ENCODE peak calls at places on chromosome X, in nine cellular contexts. One of them, this sample, is unnamed.

GRCh38 chrX:153921070-153921469 is 5.0 kb downstream of the ARHGAP4 start:
- DNase-seq in DND-41: no peak
- DNase-seq in hepatocyte: no peak
- DNase-seq in fibroblast of lung: no peak
- DNase-seq in CD8-positive, alpha-beta T cell: no peak
- DNase-seq in AG09309: no peak
- DNase-seq in esophagus squamous epithelium: no peak
- DNase-seq in WERI-Rb-1: peak; percentile 37
- DNase-seq in AG04449: no peak
- DNase-seq in this sample: no peak

GRCh38 chrX:46912673-46913491 is 661 bp downstream of the JADE3 start:
- DNase-seq in hepatocyte: peak; percentile 66
- DNase-seq in esophagus squamous epithelium: no peak
- DNase-seq in WERI-Rb-1: peak; percentile 45
- DNase-seq in DND-41: peak; percentile 63
- DNase-seq in CD8-positive, alpha-beta T cell: no peak
- DNase-seq in AG04449: no peak
- DNase-seq in AG09309: no peak
- DNase-seq in fibroblast of lung: peak; percentile 19
- DNase-seq in this sample: no peak

GRCh38 chrX:140229187-140229586 is 263.9 kb upstream of the CXorf66 start:
- DNase-seq in fibroblast of lung: no peak
- DNase-seq in DND-41: no peak
- DNase-seq in AG04449: no peak
- DNase-seq in AG09309: no peak
- DNase-seq in esophagus squamous epithelium: no peak
- DNase-seq in WERI-Rb-1: no peak
- DNase-seq in CD8-positive, alpha-beta T cell: no peak
- DNase-seq in hepatocyte: no peak
- DNase-seq in this sample: no peak

GRCh38 chrX:130984782-130985181 is 73.4 kb upstream of the ARHGAP36 start:
- DNase-seq in AG04449: no peak
- DNase-seq in WERI-Rb-1: no peak
- DNase-seq in DND-41: no peak
- DNase-seq in esophagus squamous epithelium: no peak
- DNase-seq in CD8-positive, alpha-beta T cell: no peak
- DNase-seq in fibroblast of lung: peak; percentile 26
- DNase-seq in AG09309: no peak
- DNase-seq in hepatocyte: no peak
- DNase-seq in this sample: no peak

GRCh38 chrX:130173190-130173895 is 1.6 kb downstream of the RAB33A start:
- DNase-seq in AG09309: peak; percentile 73
- DNase-seq in fibroblast of lung: peak; percentile 93
- DNase-seq in esophagus squamous epithelium: no peak
- DNase-seq in CD8-positive, alpha-beta T cell: no peak
- DNase-seq in WERI-Rb-1: no peak
- DNase-seq in AG04449: no peak
- DNase-seq in hepatocyte: no peak
- DNase-seq in DND-41: peak; percentile 15
- DNase-seq in this sample: no peak

GRCh38 chrX:53184836-53185235 is 40.2 kb downstream of the KDM5C start:
- DNase-seq in CD8-positive, alpha-beta T cell: no peak
- DNase-seq in DND-41: no peak
- DNase-seq in WERI-Rb-1: no peak
- DNase-seq in hepatocyte: no peak
- DNase-seq in fibroblast of lung: peak; percentile 2
- DNase-seq in AG04449: peak; percentile 49
- DNase-seq in AG09309: peak; percentile 14
- DNase-seq in esophagus squamous epithelium: no peak
- DNase-seq in this sample: peak; percentile 32

GRCh38 chrX:79477691-79478090 is 110.6 kb upstream of the ITM2A start:
- DNase-seq in CD8-positive, alpha-beta T cell: no peak
- DNase-seq in AG04449: no peak
- DNase-seq in hepatocyte: no peak
- DNase-seq in DND-41: no peak
- DNase-seq in WERI-Rb-1: no peak
- DNase-seq in esophagus squamous epithelium: no peak
- DNase-seq in fibroblast of lung: no peak
- DNase-seq in AG09309: no peak
- DNase-seq in this sample: no peak

GRCh38 chrX:44244008-44244407 is 99.5 kb downstream of the EFHC2 start:
- DNase-seq in WERI-Rb-1: no peak
- DNase-seq in AG04449: no peak
- DNase-seq in AG09309: peak; percentile 10
- DNase-seq in fibroblast of lung: peak; percentile 61
- DNase-seq in esophagus squamous epithelium: no peak
- DNase-seq in DND-41: no peak
- DNase-seq in CD8-positive, alpha-beta T cell: no peak
- DNase-seq in hepatocyte: peak; percentile 30
- DNase-seq in this sample: no peak

GRCh38 chrX:143648705-143649104 is 12.8 kb upstream of the SLITRK4 start:
- DNase-seq in hepatocyte: peak; percentile 35
- DNase-seq in WERI-Rb-1: no peak
- DNase-seq in CD8-positive, alpha-beta T cell: no peak
- DNase-seq in esophagus squamous epithelium: no peak
- DNase-seq in DND-41: no peak
- DNase-seq in AG09309: no peak
- DNase-seq in fibroblast of lung: no peak
- DNase-seq in AG04449: no peak
- DNase-seq in this sample: no peak

GRCh38 chrX:25206761-25207160 is 191.0 kb upstream of the ARX start:
- DNase-seq in DND-41: no peak
- DNase-seq in CD8-positive, alpha-beta T cell: no peak
- DNase-seq in fibroblast of lung: no peak
- DNase-seq in AG09309: no peak
- DNase-seq in AG04449: no peak
- DNase-seq in hepatocyte: no peak
- DNase-seq in WERI-Rb-1: no peak
- DNase-seq in esophagus squamous epithelium: no peak
- DNase-seq in this sample: peak; percentile 42

GRCh38 chrX:153769865-153770605 is 6.0 kb downstream of the PLXNB3 start:
- DNase-seq in AG09309: no peak
- DNase-seq in esophagus squamous epithelium: no peak
- DNase-seq in CD8-positive, alpha-beta T cell: no peak
- DNase-seq in fibroblast of lung: no peak
- DNase-seq in AG04449: no peak
- DNase-seq in hepatocyte: no peak
- DNase-seq in DND-41: no peak
- DNase-seq in WERI-Rb-1: peak; percentile 9
- DNase-seq in this sample: no peak

GRCh38 chrX:77493677-77494553 is 46.7 kb downstream of the FGF16 start:
- DNase-seq in fibroblast of lung: peak; percentile 73
- DNase-seq in WERI-Rb-1: peak; percentile 89
- DNase-seq in AG04449: peak; percentile 28
- DNase-seq in AG09309: peak; percentile 10
- DNase-seq in hepatocyte: peak; percentile 75
- DNase-seq in DND-41: peak; percentile 8
- DNase-seq in CD8-positive, alpha-beta T cell: no peak
- DNase-seq in esophagus squamous epithelium: no peak
- DNase-seq in this sample: no peak

GRCh38 chrX:42491145-42491907 is 286.6 kb downstream of the PPP1R2C start:
- DNase-seq in fibroblast of lung: no peak
- DNase-seq in CD8-positive, alpha-beta T cell: no peak
- DNase-seq in WERI-Rb-1: no peak
- DNase-seq in DND-41: no peak
- DNase-seq in hepatocyte: no peak
- DNase-seq in esophagus squamous epithelium: no peak
- DNase-seq in AG09309: no peak
- DNase-seq in AG04449: no peak
- DNase-seq in this sample: peak; percentile 67

GRCh38 chrX:131626681-131627296 is 82.9 kb downstream of the OR13H1 start:
- DNase-seq in hepatocyte: peak; percentile 15
- DNase-seq in AG09309: no peak
- DNase-seq in esophagus squamous epithelium: no peak
- DNase-seq in WERI-Rb-1: no peak
- DNase-seq in DND-41: no peak
- DNase-seq in AG04449: no peak
- DNase-seq in CD8-positive, alpha-beta T cell: no peak
- DNase-seq in fibroblast of lung: peak; percentile 66
- DNase-seq in this sample: no peak

GRCh38 chrX:7252013-7252610 is 104.2 kb upstream of the PUDP start:
- DNase-seq in hepatocyte: no peak
- DNase-seq in AG09309: no peak
- DNase-seq in DND-41: no peak
- DNase-seq in esophagus squamous epithelium: no peak
- DNase-seq in fibroblast of lung: no peak
- DNase-seq in AG04449: no peak
- DNase-seq in WERI-Rb-1: no peak
- DNase-seq in CD8-positive, alpha-beta T cell: no peak
- DNase-seq in this sample: no peak

GRCh38 chrX:115348440-115349225 is 59.1 kb downstream of the LUZP4 start:
- DNase-seq in WERI-Rb-1: no peak
- DNase-seq in esophagus squamous epithelium: no peak
- DNase-seq in DND-41: no peak
- DNase-seq in CD8-positive, alpha-beta T cell: no peak
- DNase-seq in AG04449: no peak
- DNase-seq in fibroblast of lung: no peak
- DNase-seq in AG09309: no peak
- DNase-seq in hepatocyte: no peak
- DNase-seq in this sample: no peak

GRCh38 chrX:115345654-115346014 is 56.1 kb downstream of the LUZP4 start:
- DNase-seq in AG04449: no peak
- DNase-seq in DND-41: no peak
- DNase-seq in hepatocyte: no peak
- DNase-seq in CD8-positive, alpha-beta T cell: no peak
- DNase-seq in esophagus squamous epithelium: no peak
- DNase-seq in fibroblast of lung: no peak
- DNase-seq in WERI-Rb-1: no peak
- DNase-seq in AG09309: no peak
- DNase-seq in this sample: no peak

GRCh38 chrX:115339441-115340025 is 50.0 kb downstream of the LUZP4 start:
- DNase-seq in CD8-positive, alpha-beta T cell: no peak
- DNase-seq in esophagus squamous epithelium: no peak
- DNase-seq in hepatocyte: no peak
- DNase-seq in AG04449: no peak
- DNase-seq in DND-41: no peak
- DNase-seq in WERI-Rb-1: no peak
- DNase-seq in AG09309: no peak
- DNase-seq in fibroblast of lung: peak; percentile 47
- DNase-seq in this sample: no peak

GRCh38 chrX:115341421-115341820 is 51.9 kb downstream of the LUZP4 start:
- DNase-seq in fibroblast of lung: no peak
- DNase-seq in hepatocyte: no peak
- DNase-seq in AG04449: no peak
- DNase-seq in esophagus squamous epithelium: no peak
- DNase-seq in WERI-Rb-1: no peak
- DNase-seq in DND-41: no peak
- DNase-seq in AG09309: no peak
- DNase-seq in CD8-positive, alpha-beta T cell: no peak
- DNase-seq in this sample: no peak

DNA sequence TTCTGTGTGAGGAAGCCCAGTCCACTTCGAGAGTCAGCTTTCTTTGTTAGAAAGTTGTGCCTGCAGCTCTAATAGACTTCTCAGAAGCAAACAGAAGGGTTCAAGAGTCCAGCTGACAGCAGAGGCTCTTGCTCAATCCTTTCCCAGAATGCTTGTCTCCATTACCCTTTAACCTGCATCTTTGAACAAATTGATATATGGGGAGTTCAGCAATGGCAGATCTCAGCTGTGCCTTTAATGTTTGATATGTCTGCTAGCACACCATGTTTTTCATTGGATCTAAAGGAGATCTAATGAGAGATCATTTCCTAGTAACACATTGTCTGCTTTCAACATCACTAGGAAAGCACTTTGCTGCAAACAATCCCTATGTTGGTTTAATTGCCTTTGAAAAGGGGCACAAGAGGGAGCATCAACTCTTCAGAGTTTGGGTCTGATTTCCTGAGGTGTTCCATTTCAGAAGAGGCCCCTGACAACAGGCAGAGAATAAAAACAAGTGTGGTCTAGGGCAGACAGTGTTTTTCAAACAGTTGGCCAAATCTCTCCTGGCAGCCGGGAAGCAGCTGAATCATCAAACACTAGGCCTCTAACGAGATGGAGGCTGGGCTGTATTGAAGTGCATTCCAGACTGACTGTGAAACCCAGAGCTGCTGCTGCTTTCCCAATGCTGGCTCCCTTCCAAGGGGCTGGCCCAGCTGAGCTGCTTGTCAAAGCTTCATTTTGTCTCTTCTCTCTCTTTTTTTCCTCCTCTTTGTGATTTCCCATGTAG is 55.6 kb downstream of the LUZP4 start:
- DNase-seq in CD8-positive, alpha-beta T cell: no peak
- DNase-seq in DND-41: no peak
- DNase-seq in AG04449: peak; percentile 78
- DNase-seq in esophagus squamous epithelium: peak; percentile 2
- DNase-seq in hepatocyte: peak; percentile 97
- DNase-seq in AG09309: peak; percentile 89
- DNase-seq in WERI-Rb-1: peak; percentile 43
- DNase-seq in fibroblast of lung: peak; percentile 97
- DNase-seq in this sample: peak; percentile 70
- TF ChIP-seq CTCF in CD8-positive, alpha-beta T cell: no peak
- TF ChIP-seq CTCF in DND-41: no peak
- TF ChIP-seq CTCF in AG04449: no peak
- TF ChIP-seq CTCF in esophagus squamous epithelium: no peak
- TF ChIP-seq CTCF in hepatocyte: peak; percentile 21
- TF ChIP-seq CTCF in AG09309: no peak
- TF ChIP-seq CTCF in WERI-Rb-1: no peak
- TF ChIP-seq CTCF in fibroblast of lung: no peak
- TF ChIP-seq CTCF in this sample: no peak

GRCh38 chrX:54416965-54417364 is 23.2 kb upstream of the TSR2 start:
- DNase-seq in CD8-positive, alpha-beta T cell: no peak
- DNase-seq in DND-41: no peak
- DNase-seq in esophagus squamous epithelium: no peak
- DNase-seq in fibroblast of lung: no peak
- DNase-seq in AG09309: no peak
- DNase-seq in AG04449: no peak
- DNase-seq in WERI-Rb-1: no peak
- DNase-seq in hepatocyte: no peak
- DNase-seq in this sample: no peak
- H3K4me3 ChIP-seq in CD8-positive, alpha-beta T cell: no peak overlapping the region
- H3K4me3 ChIP-seq in DND-41: no peak overlapping the region
- H3K4me3 ChIP-seq in esophagus squamous epithelium: no peak overlapping the region
- H3K4me3 ChIP-seq in fibroblast of lung: no peak overlapping the region
- H3K4me3 ChIP-seq in AG09309: no peak overlapping the region
- H3K4me3 ChIP-seq in AG04449: no peak overlapping the region
- H3K4me3 ChIP-seq in WERI-Rb-1: no peak overlapping the region
- H3K4me3 ChIP-seq in hepatocyte: no peak overlapping the region
- H3K4me3 ChIP-seq in this sample: no peak overlapping the region

DNA sequence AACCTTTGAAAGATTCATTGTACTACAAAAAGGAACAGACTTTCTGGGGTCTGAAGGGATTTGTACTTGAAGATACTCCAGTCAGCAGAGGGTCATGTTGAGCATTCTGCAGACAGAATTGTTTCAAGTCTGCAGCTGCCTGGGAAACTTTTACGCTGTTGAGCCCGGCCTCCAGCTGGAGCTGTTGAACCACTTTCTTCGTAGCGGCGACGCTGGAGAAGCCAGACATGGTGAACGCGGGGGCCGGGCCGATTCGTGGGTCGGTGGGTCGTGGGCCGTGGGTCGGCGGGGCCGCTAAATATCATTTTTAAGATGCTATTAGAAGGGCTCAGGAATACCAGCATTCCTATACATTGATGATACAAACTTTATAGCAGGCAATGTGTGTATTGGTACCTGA is 12.0 kb upstream of the RTL9 start:
- DNase-seq in AG09309: no peak
- DNase-seq in DND-41: no peak
- DNase-seq in esophagus squamous epithelium: no peak
- DNase-seq in WERI-Rb-1: no peak
- DNase-seq in fibroblast of lung: peak; percentile 11
- DNase-seq in AG04449: no peak
- DNase-seq in hepatocyte: no peak
- DNase-seq in CD8-positive, alpha-beta T cell: no peak
- DNase-seq in this sample: no peak
- TF ChIP-seq CTCF in AG09309: no peak
- TF ChIP-seq CTCF in DND-41: no peak
- TF ChIP-seq CTCF in esophagus squamous epithelium: no peak
- TF ChIP-seq CTCF in WERI-Rb-1: no peak
- TF ChIP-seq CTCF in fibroblast of lung: no peak
- TF ChIP-seq CTCF in AG04449: peak; percentile 9
- TF ChIP-seq CTCF in hepatocyte: no peak
- TF ChIP-seq CTCF in CD8-positive, alpha-beta T cell: no peak
- TF ChIP-seq CTCF in this sample: peak; percentile 21

GRCh38 chrX:40096395-40097091 is 1.2 kb downstream of the BCOR start:
- DNase-seq in AG04449: no peak
- DNase-seq in WERI-Rb-1: no peak
- DNase-seq in DND-41: peak; percentile 76
- DNase-seq in hepatocyte: peak; percentile 68
- DNase-seq in AG09309: no peak
- DNase-seq in esophagus squamous epithelium: no peak
- DNase-seq in CD8-positive, alpha-beta T cell: peak; percentile 28
- DNase-seq in fibroblast of lung: peak; percentile 39
- DNase-seq in this sample: no peak
- H3K4me3 ChIP-seq in AG04449: peak overlapping the region; percentile 61
- H3K4me3 ChIP-seq in WERI-Rb-1: peak overlapping the region; percentile 57
- H3K4me3 ChIP-seq in DND-41: peak overlapping the region; percentile 63
- H3K4me3 ChIP-seq in hepatocyte: peak overlapping the region; percentile 86
- H3K4me3 ChIP-seq in AG09309: peak overlapping the region; percentile 61
- H3K4me3 ChIP-seq in esophagus squamous epithelium: peak overlapping the region; percentile 86
- H3K4me3 ChIP-seq in CD8-positive, alpha-beta T cell: peak overlapping the region; percentile 53
- H3K4me3 ChIP-seq in fibroblast of lung: peak overlapping the region; percentile 63
- H3K4me3 ChIP-seq in this sample: peak overlapping the region; percentile 62